ENCODE peak calls at places on chromosomes 1 and 21, in ten cellular contexts. K, U, Q, F, J, T, V, R, M and Y are unnamed samples.

GRCh38 chr1:203711251-203712007 is 53.6 kb upstream of the LAX1 start:
- DNase-seq in R (no peak), Q (no peak), T (no peak), U (no peak), M (no peak), V (no peak), K (no peak), F (no peak), J (no peak), Y (no peak)

GRCh38 chr1:196105901-196106300 is 502.3 kb downstream of the KCNT2 start:
- DNase-seq in J (peak; percentile 6), U (no peak), R (no peak), F (no peak), Q (no peak), M (no peak), T (no peak), K (no peak), V (no peak), Y (no peak)

GRCh38 chr1:209587778-209588177 is 4.3 kb downstream of the CAMK1G start:
- DNase-seq in J (peak; percentile 94), V (no peak), F (no peak), T (no peak), K (no peak), Q (no peak), M (no peak), U (no peak), R (no peak), Y (peak; percentile 91)

GRCh38 chr1:96968582-96969378 is 247.2 kb downstream of the PTBP2 start:
- DNase-seq in J (peak; percentile 17), Q (no peak), F (no peak), U (no peak), T (no peak), V (peak; percentile 45), R (no peak), K (no peak), M (peak; percentile 72), Y (no peak)

GRCh38 chr21:46255758-46256337 is 27.3 kb upstream of the LSS start:
- DNase-seq in F (no peak), R (no peak), K (no peak), U (no peak), Q (no peak), J (no peak), V (no peak), T (no peak), M (no peak), Y (no peak)

GRCh38 chr1:8097077-8097799 is 71.1 kb upstream of the ERRFI1 start:
- DNase-seq in V (peak; percentile 96), T (no peak), M (peak; percentile 85), K (no peak), F (no peak), J (peak; percentile 96), U (no peak), R (peak; percentile 90), Q (no peak), Y (peak; percentile 94)

GRCh38 chr1:245091171-245091621 is 63.6 kb upstream of the KIF26B start:
- DNase-seq in J (peak; percentile 4), V (peak; percentile 37), R (no peak), U (no peak), F (no peak), M (no peak), K (no peak), Q (no peak), T (no peak), Y (peak; percentile 51)

GRCh38 chr1:220160027-220160426 is 66.1 kb downstream of the IARS2 start:
- DNase-seq in V (no peak), Q (no peak), U (no peak), F (no peak), J (no peak), K (no peak), R (no peak), M (no peak), T (no peak), Y (no peak)

GRCh38 chr1:20072771-20073170 is 2.8 kb downstream of the PLA2G5 start:
- DNase-seq in R (no peak), M (no peak), F (no peak), T (no peak), V (no peak), K (no peak), U (no peak), J (no peak), Q (no peak), Y (no peak)

GRCh38 chr1:67299296-67299695 is 8.4 kb upstream of the IL12RB2 start:
- DNase-seq in U (no peak), Q (no peak), R (no peak), J (no peak), V (no peak), F (no peak), M (peak; percentile 19), T (no peak), K (no peak), Y (no peak)

GRCh38 chr1:62439652-62440371 is 3.0 kb downstream of the USP1 start:
- DNase-seq in U (no peak), F (no peak), V (peak; percentile 30), Q (no peak), K (peak; percentile 17), J (no peak), R (no peak), T (no peak), M (peak; percentile 17), Y (peak; percentile 6)

GRCh38 chr1:10932088-10932487 is 80.4 kb upstream of the TARDBP start:
- DNase-seq in J (no peak), Q (no peak), K (no peak), U (no peak), M (no peak), F (no peak), T (no peak), R (no peak), V (no peak), Y (no peak)

GRCh38 chr21:42567181-42567560 is 53.5 kb downstream of the SLC37A1 start:
- DNase-seq in R (no peak), U (no peak), K (no peak), V (no peak), J (no peak), Q (no peak), F (no peak), M (no peak), T (no peak), Y (no peak)

GRCh38 chr21:45983981-45984551 is 2.5 kb downstream of the COL6A1 start:
- DNase-seq in J (no peak), T (peak; percentile 65), F (no peak), K (no peak), M (peak; percentile 75), R (peak; percentile 38), Q (no peak), U (no peak), V (no peak), Y (no peak)

GRCh38 chr21:45590726-45591618 is 48.7 kb upstream of the SLC19A1 start:
- DNase-seq in K (peak; percentile 70), R (no peak), V (no peak), U (peak; percentile 54), T (peak; percentile 91), J (peak; percentile 9), Q (no peak), M (no peak), F (peak; percentile 71), Y (peak; percentile 12)

GRCh38 chr1:206685749-206686485 is 1.2 kb downstream of the MAPKAPK2 start:
- DNase-seq in R (peak; percentile 70), K (peak; percentile 37), Q (peak; percentile 80), V (peak; percentile 80), M (peak; percentile 65), U (peak; percentile 75), J (peak; percentile 82), F (peak; percentile 33), T (peak; percentile 78), Y (peak; percentile 88)